ENCODE peak calls at places on chromosomes 16 and 17, in eight cellular contexts. P, A, U, T, O, N, D and F are unnamed samples.
A peak's percentile ranks its signal among the peaks of the same experiment; 100 is the strongest.

GRCh38 chr17:7572338-7572587 is 7.2 kb upstream of the CD68 start:
- DNase-seq in P (no peak), U (no peak), O (no peak), D (no peak), A (no peak), N (no peak), T (no peak), F (no peak)

GRCh38 chr17:64006361-64007088 is 8.4 kb downstream of the PRR29 start:
- DNase-seq in T (peak; percentile 87), A (peak; percentile 49), P (no peak), N (no peak), D (no peak), O (no peak), U (peak; percentile 68), F (no peak)

GRCh38 chr16:69669577-69669976 is 56.8 kb downstream of the NQO1 start:
- DNase-seq in U (no peak), P (no peak), D (no peak), T (no peak), O (no peak), N (no peak), A (no peak), F (no peak)

GRCh38 chr17:60542066-60542465 is 16.0 kb upstream of the APPBP2 start:
- DNase-seq in U (no peak), T (no peak), N (no peak), A (no peak), P (no peak), D (no peak), O (no peak), F (no peak)

GRCh38 chr17:68868708-68869107 is 86.5 kb downstream of the ABCA8 start:
- DNase-seq in D (no peak), U (no peak), N (no peak), T (no peak), O (no peak), A (no peak), P (peak; percentile 32), F (no peak)

GRCh38 chr16:83912152-83912948 is 13.4 kb downstream of the MLYCD start:
- DNase-seq in D (no peak), A (no peak), U (no peak), P (no peak), T (no peak), N (no peak), O (no peak), F (no peak)

GRCh38 chr16:78257376-78257728 is 157.9 kb downstream of the WWOX start:
- DNase-seq in T (no peak), U (no peak), N (no peak), O (no peak), P (peak; percentile 8), A (no peak), D (no peak), F (no peak)

GRCh38 chr17:35295686-35296085 is 52.8 kb downstream of the SLFN5 start:
- DNase-seq in N (no peak), D (no peak), T (no peak), U (no peak), O (no peak), A (no peak), P (no peak), F (no peak)

GRCh38 chr17:40318835-40319332 is 9.9 kb downstream of the RARA start:
- DNase-seq in U (peak; percentile 41), O (no peak), N (no peak), D (peak; percentile 38), P (no peak), A (peak; percentile 39), T (no peak), F (peak; percentile 14)

GRCh38 chr17:74307984-74308773 is 17.8 kb upstream of the KIF19 start:
- DNase-seq in P (peak; percentile 21), U (peak; percentile 29), N (no peak), A (no peak), T (peak; percentile 73), D (no peak), O (no peak), F (no peak)

GRCh38 chr17:68627956-68628355 is 26.8 kb upstream of the FAM20A start:
- DNase-seq in D (no peak), N (no peak), O (no peak), U (peak; percentile 44), T (no peak), P (no peak), A (peak; percentile 18), F (no peak)

GRCh38 chr16:11256657-11257130 is 690 bp upstream of the SOCS1 start:
- DNase-seq in D (peak; percentile 60), O (no peak), T (peak; percentile 73), U (no peak), A (peak; percentile 72), N (no peak), P (peak; percentile 63), F (peak; percentile 80)

GRCh38 chr17:69525920-69526841 is 111.7 kb downstream of the MAP2K6 start:
- DNase-seq in O (peak; percentile 41), T (peak; percentile 18), U (peak; percentile 22), D (peak; percentile 68), N (peak; percentile 35), P (peak; percentile 48), A (peak; percentile 45), F (peak; percentile 27)

GRCh38 chr16:69503244-69503643 is 62.5 kb upstream of the NFAT5 start:
- DNase-seq in U (no peak), T (no peak), A (no peak), P (no peak), D (no peak), N (no peak), O (no peak), F (no peak)

DNA sequence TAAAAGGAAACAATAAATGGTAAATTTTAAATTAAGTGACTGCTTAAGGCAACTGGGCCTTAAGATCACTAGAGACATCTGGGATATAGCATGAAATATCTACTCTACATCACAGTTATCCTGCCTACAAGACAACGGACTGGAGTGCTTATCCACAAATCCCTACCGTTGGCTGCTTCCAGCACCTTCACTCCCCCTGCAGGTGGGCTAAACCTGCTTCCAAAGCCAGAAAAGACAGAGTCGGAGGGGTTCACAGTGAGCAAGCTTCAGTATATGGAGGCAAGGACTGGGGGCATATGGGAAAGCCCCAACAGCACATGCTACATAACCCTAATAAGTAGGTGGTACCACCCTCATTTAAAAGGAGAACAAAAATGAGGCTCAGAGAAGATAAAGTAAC is 45.3 kb downstream of the GRIN2A start:
- DNase-seq in T (no peak), D (no peak), P (no peak), N (no peak), U (no peak), O (no peak), A (no peak), F (no peak)
- TF ChIP-seq CTCF in T (no peak), D (no peak), P (no peak), N (no peak), U (no peak), O (no peak), A (no peak), F (no peak)

GRCh38 chr17:9166678-9167077 is 145.4 kb downstream of the NTN1 start:
- DNase-seq in P (no peak), N (no peak), T (no peak), D (no peak), O (no peak), U (no peak), A (no peak), F (no peak)

GRCh38 chr17:9158545-9159452 is 137.5 kb downstream of the NTN1 start:
- DNase-seq in A (no peak), O (no peak), N (no peak), P (peak; percentile 10), T (no peak), D (no peak), U (no peak), F (no peak)

GRCh38 chr17:9162275-9162985 is 141.1 kb downstream of the NTN1 start:
- DNase-seq in U (no peak), T (no peak), P (no peak), O (no peak), A (no peak), N (no peak), D (no peak), F (peak; percentile 43)
- TF ChIP-seq CTCF in U (no peak), T (no peak), P (no peak), O (no peak), A (no peak), N (no peak), D (no peak), F (peak; percentile 20)

GRCh38 chr16:67013823-67014640 is 14.9 kb upstream of the CBFB start:
- DNase-seq in D (peak; percentile 54), U (peak; percentile 80), N (no peak), P (peak; percentile 48), O (peak; percentile 74), A (peak; percentile 59), T (peak; percentile 87), F (peak; percentile 89)

GRCh38 chr16:67016143-67016542 is 12.8 kb upstream of the CBFB start:
- DNase-seq in D (no peak), N (no peak), U (peak; percentile 9), P (no peak), O (no peak), A (no peak), T (no peak), F (no peak)

GRCh38 chr16:67014641-67015315 is 14.2 kb upstream of the CBFB start:
- DNase-seq in N (no peak), O (no peak), P (no peak), T (no peak), U (peak; percentile 4), D (no peak), A (no peak), F (no peak)

GRCh38 chr16:67016681-67017450 is 12.1 kb upstream of the CBFB start:
- DNase-seq in U (peak; percentile 13), A (no peak), T (no peak), N (no peak), D (no peak), O (no peak), P (no peak), F (no peak)

GRCh38 chr16:67015317-67015731 is 13.6 kb upstream of the CBFB start:
- DNase-seq in D (no peak), U (peak; percentile 7), A (no peak), N (no peak), T (no peak), O (no peak), P (no peak), F (no peak)
- TF ChIP-seq CTCF in D (no peak), U (no peak), A (no peak), N (no peak), T (no peak), O (no peak), P (no peak), F (no peak)

DNA sequence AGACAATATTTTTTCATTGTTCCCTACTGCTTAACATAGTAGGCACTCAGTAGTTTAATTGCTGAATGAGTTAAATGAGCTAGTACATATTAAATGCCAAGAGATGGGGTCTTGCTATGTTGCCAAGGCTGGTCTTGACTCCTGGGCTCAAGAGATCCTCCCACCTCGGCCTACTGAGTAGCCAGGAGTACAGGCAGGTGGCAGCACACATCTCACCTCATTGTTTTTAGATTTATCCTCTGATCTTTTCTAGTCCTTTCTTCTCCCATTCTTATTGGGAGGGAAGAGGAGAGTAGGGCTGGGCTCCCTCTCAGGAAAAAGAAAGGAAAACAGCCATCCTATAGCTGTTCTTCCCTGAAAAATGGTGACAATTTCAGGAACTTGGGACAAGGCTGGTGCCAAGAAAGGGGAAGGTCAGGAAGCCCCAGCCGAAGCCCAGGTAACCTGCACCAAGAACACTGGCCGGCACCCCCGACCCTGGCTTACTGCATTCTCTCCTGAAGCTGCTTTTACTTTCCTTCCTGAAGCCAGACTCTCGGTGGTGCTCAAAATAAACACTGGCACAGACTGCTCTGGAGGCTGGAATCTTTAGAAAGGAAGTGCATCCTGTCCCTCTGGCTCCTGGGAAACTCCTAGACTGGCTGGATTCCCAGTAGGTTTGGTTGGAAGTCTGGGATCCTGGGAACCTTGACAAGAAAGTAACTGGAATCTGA is 2.7 kb downstream of the TNFAIP1 start:
- DNase-seq in T (peak; percentile 75), A (no peak), U (no peak), N (no peak), D (peak; percentile 59), P (peak; percentile 89), O (no peak), F (no peak)
- TF ChIP-seq CTCF in T (peak; percentile 7), A (no peak), U (no peak), N (no peak), D (no peak), P (no peak), O (no peak), F (no peak)

GRCh38 chr17:50107790-50108414 is 12.8 kb downstream of the PDK2 start:
- DNase-seq in N (no peak), O (no peak), T (no peak), U (no peak), P (peak; percentile 47), A (no peak), D (peak; percentile 28), F (no peak)
- TF ChIP-seq CTCF in N (no peak), O (no peak), T (no peak), U (no peak), P (no peak), A (no peak), D (no peak), F (no peak)